ENCODE peak calls at places on chromosome 2, in eight cellular contexts. V, I, P, M, E, S, F and A are unnamed samples. For H4K20me1, the result is how much of the 10 kb centered on the place peaks cover.

GRCh38 chr2:54966165-54966819 is 84.0 kb downstream of the RTN4 start:
- DNase-seq in V (peak), I (no peak), P (no peak), M (no peak), E (no peak), S (peak), F (no peak), A (no peak)

GRCh38 chr2:108575132-108575966 is 41.1 kb downstream of the LIMS1 start:
- DNase-seq in V (peak), I (no peak), P (no peak), M (peak), E (peak), S (no peak), F (peak), A (peak)

GRCh38 chr2:203830294-203831055 is 37.1 kb upstream of the CTLA4 start:
- DNase-seq in V (no peak), I (no peak), P (no peak), M (no peak), E (no peak), S (no peak), F (no peak), A (no peak)

GRCh38 chr2:103161456-103162289 is 399.8 kb downstream of the TMEM182 start:
- DNase-seq in V (peak), I (peak), P (peak), M (peak), E (no peak), S (peak), F (peak), A (peak)

GRCh38 chr2:164205347-164205746 is 415.9 kb downstream of the GRB14 start:
- DNase-seq in V (peak), I (no peak), P (no peak), M (peak), E (no peak), S (no peak), F (no peak), A (no peak)

GRCh38 chr2:172931923-172932520 is 143.6 kb upstream of the MAP3K20 start:
- DNase-seq in V (no peak), I (peak), P (peak), M (peak), E (no peak), S (peak), F (peak), A (peak)

GRCh38 chr2:128491845-128492244 is 173.2 kb upstream of the HS6ST1 start:
- DNase-seq in V (no peak), I (no peak), P (no peak), M (no peak), E (no peak), S (no peak), F (no peak), A (no peak)

GRCh38 chr2:120430957-120431356 is 85.0 kb downstream of the INHBB start:
- DNase-seq in V (no peak), I (no peak), P (no peak), M (no peak), E (no peak), S (no peak), F (no peak), A (no peak)

GRCh38 chr2:44716131-44716530 is 225.4 kb upstream of the SIX3 start:
- DNase-seq in V (no peak), I (no peak), P (no peak), M (no peak), E (no peak), S (no peak), F (no peak), A (no peak)

DNA sequence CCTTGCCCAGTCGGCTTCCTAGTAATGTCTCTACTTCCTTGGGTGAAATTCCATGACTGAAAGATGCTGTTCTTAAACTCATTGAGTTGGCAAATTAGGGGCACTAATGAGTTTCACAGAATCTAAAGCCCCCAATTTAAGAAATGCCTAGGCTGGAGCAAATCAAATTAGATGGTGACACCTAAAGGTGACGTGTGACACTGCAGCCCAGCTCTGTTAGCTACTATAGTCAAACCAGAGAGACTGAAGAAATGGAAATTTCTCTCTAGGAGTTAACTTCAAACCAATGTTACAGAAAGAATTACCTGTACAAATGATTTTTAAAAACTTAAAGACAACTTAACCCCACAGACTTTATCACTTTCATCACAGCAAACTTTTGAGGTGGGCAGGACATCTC is 37.2 kb downstream of the LCT start:
- DNase-seq in V (no peak), I (no peak), P (no peak), M (no peak), E (no peak), S (no peak), F (no peak), A (no peak)
- TF ChIP-seq CTCF in V (no peak), I (no peak), P (no peak), M (no peak), E (peak), S (no peak), F (peak), A (peak)

GRCh38 chr2:201267278-201268030 is 7.1 kb downstream of the CASP8 start:
- DNase-seq in V (no peak), I (no peak), P (no peak), M (no peak), E (no peak), S (no peak), F (no peak), A (no peak)
- H4K20me1 ChIP-seq in V (under half), I (under half), P (under half), M (under half), E (under half), S (under half), F (under half), A (under half)

GRCh38 chr2:177692828-177693269 is 300.3 kb downstream of the AGPS start:
- DNase-seq in V (peak), I (no peak), P (no peak), M (no peak), E (no peak), S (no peak), F (no peak), A (no peak)
- TF ChIP-seq CTCF in V (peak), I (no peak), P (peak), M (no peak), E (no peak), S (no peak), F (no peak), A (no peak)

GRCh38 chr2:97660044-97660774 is 3.6 kb downstream of the ACTR1B start:
- DNase-seq in V (no peak), I (no peak), P (no peak), M (no peak), E (no peak), S (no peak), F (no peak), A (no peak)
- H4K20me1 ChIP-seq in V (under half), I (under half), P (under half), M (under half), E (under half), S (under half), F (under half), A (under half)

DNA sequence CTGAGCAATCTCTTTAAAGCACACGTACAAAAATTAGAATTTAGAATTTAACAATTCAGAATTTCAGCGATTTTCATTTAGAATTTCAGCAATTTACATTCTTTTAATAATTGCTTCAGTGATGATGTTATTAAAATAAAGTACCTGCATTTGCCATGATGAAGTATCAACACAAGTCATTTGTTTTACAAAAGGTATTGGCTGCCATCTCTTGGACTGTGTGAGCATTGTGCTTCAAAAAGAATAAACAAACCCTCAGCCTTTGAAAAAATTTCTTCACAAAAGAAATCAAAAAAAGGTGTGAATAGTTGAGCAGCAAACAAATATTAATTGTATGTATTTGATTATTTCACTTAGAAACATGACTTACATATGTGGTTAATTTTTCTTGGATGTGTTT is 27.1 kb upstream of the ZC3H15 start:
- DNase-seq in V (peak), I (no peak), P (peak), M (peak), E (no peak), S (peak), F (peak), A (peak)
- TF ChIP-seq CTCF in V (peak), I (peak), P (peak), M (peak), E (peak), S (no peak), F (peak), A (peak)

DNA sequence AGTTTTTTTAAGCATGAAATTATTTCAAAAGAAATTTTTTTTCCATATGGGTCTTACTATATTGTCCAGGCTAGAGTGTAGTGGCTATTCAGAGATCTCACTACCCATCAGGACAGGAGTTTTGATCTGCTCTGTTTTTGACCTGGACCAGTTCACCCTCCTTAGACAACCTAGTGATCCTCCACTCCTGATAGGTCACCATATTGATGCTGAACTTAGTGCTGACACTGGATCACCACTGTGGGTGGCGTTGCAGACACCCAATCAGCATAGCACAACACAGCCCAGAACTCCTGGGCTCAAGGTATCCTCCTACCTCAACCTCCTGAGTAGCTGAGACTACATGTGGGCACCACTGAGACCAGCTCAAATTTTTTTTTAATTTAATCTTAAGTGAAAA is 8.2 kb downstream of the OLA1 start:
- DNase-seq in V (no peak), I (no peak), P (no peak), M (no peak), E (no peak), S (no peak), F (no peak), A (no peak)
- H4K20me1 ChIP-seq in V (under half), I (under half), P (under half), M (under half), E (under half), S (under half), F (half or more), A (under half)

DNA sequence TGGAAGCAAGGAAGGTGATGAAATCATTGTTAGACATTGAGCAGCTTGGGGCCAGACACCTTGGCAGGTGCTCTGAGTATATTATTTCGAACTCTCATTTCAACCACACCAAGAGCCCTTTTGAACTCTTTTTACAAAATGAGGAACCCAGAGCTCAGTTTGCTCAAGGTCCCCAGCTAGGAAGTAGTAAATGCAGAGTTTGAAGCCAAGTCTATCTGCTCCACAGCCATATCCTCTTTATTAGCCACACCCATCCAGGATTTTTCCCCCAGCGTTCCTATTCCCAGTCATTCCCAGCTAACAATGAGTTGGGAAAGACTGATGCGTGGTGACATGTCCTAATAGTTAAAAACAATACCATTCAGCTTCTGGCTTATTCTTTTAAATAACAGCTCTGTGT is 40.2 kb downstream of the SEMA4F start:
- DNase-seq in V (no peak), I (no peak), P (no peak), M (no peak), E (no peak), S (no peak), F (no peak), A (no peak)
- TF ChIP-seq CTCF in V (no peak), I (no peak), P (no peak), M (no peak), E (no peak), S (no peak), F (no peak), A (no peak)